ENCODE peak calls at places on chromosomes 13 and 19, in four cellular contexts. I is breast epithelium, Y is endodermal cell, A is tibial nerve. M is an unnamed sample. For H3K4me1, the result is how much of the 10 kb centered on the place peaks cover.

GRCh38 chr13:92954746-92955145 is 271.9 kb upstream of the GPC6 start:
- DNase-seq in I (no peak), Y (no peak), A (no peak), M (no peak)

GRCh38 chr19:51702103-51702753 is 9.1 kb downstream of the SPACA6 start:
- DNase-seq in I (peak), Y (peak), A (peak), M (peak)

GRCh38 chr13:106709509-106709908 is 141.6 kb upstream of the ARGLU1 start:
- DNase-seq in I (no peak), Y (no peak), A (peak), M (no peak)

GRCh38 chr19:53879145-53880037 is 2.6 kb upstream of the PRKCG start:
- DNase-seq in I (peak), Y (peak), A (peak), M (peak)

GRCh38 chr19:28294395-28294794 is 918.6 kb downstream of the UQCRFS1 start:
- DNase-seq in I (no peak), Y (no peak), A (no peak), M (no peak)

GRCh38 chr13:37207646-37208045 is 102.2 kb upstream of the CSNK1A1L start:
- DNase-seq in I (no peak), Y (no peak), A (no peak), M (no peak)

GRCh38 chr13:32225494-32225931 is 89.7 kb downstream of the ZAR1L start:
- DNase-seq in I (no peak), Y (no peak), A (no peak), M (no peak)

GRCh38 chr19:49340069-49340864 is 5.1 kb downstream of the CD37 start:
- DNase-seq in I (peak), Y (peak), A (peak), M (peak)

GRCh38 chr19:40347476-40348124 is 597 bp downstream of the C19orf47 start:
- DNase-seq in I (no peak), Y (no peak), A (no peak), M (no peak)

GRCh38 chr13:95641961-95642621 is 2.4 kb downstream of the DZIP1 start:
- DNase-seq in I (no peak), Y (peak), A (no peak), M (no peak)

GRCh38 chr13:98488736-98489135 is 88.2 kb downstream of the STK24 start:
- DNase-seq in I (no peak), Y (no peak), A (no peak), M (no peak)

GRCh38 chr13:28071424-28071823 is 29.0 kb downstream of the FLT3 start:
- DNase-seq in I (no peak), Y (no peak), A (no peak), M (no peak)

GRCh38 chr19:30570194-30570593 is 198.0 kb downstream of the ZNF536 start:
- DNase-seq in I (no peak), Y (no peak), A (no peak), M (no peak)

GRCh38 chr19:19529783-19530422 is 1.2 kb downstream of the YJEFN3 start:
- DNase-seq in I (no peak), Y (no peak), A (no peak), M (no peak)

GRCh38 chr13:99758465-99759162 is 213.0 kb downstream of the ZIC5 start:
- DNase-seq in I (no peak), Y (no peak), A (no peak), M (no peak)

GRCh38 chr19:3509566-3509989 is 3.5 kb downstream of the FZR1 start:
- DNase-seq in I (no peak), Y (no peak), A (no peak), M (no peak)

GRCh38 chr13:106318941-106319411 is 216.5 kb downstream of the EFNB2 start:
- DNase-seq in I (no peak), Y (peak), A (no peak), M (no peak)

GRCh38 chr13:73914119-73914518 is 220.1 kb downstream of the KLF12 start:
- DNase-seq in I (no peak), Y (no peak), A (no peak), M (no peak)

GRCh38 chr13:40446365-40446764 is 220.1 kb downstream of the FOXO1 start:
- DNase-seq in I (no peak), Y (no peak), A (no peak), M (no peak)

GRCh38 chr13:110575322-110576069 is 14.0 kb upstream of the RAB20 start:
- DNase-seq in I (no peak), Y (peak), A (peak), M (no peak)

GRCh38 chr19:1844536-1845515 is 3.5 kb downstream of the REXO1 start:
- DNase-seq in I (no peak), Y (no peak), A (no peak), M (no peak)

GRCh38 chr13:24168392-24168750 is 7.9 kb downstream of the SPATA13 start:
- DNase-seq in I (no peak), Y (peak), A (no peak), M (no peak)

GRCh38 chr13:110319774-110320509 is 12.9 kb downstream of the COL4A2 start:
- DNase-seq in I (peak), Y (peak), A (no peak), M (no peak)

GRCh38 chr13:44301639-44302015 is 72.0 kb upstream of the SERP2 start:
- DNase-seq in I (no peak), Y (no peak), A (no peak), M (no peak)
- H3K4me1 ChIP-seq in I (under half), Y (under half), A (half or more), M (under half)

GRCh38 chr19:13006431-13007281 is 11.4 kb downstream of the NFIX start:
- DNase-seq in I (no peak), Y (no peak), A (no peak), M (no peak)
- H3K4me1 ChIP-seq in I (half or more), Y (under half), A (half or more), M (half or more)

GRCh38 chr19:32252333-32252669 is 93.1 kb upstream of the ZNF507 start:
- DNase-seq in I (no peak), Y (no peak), A (no peak), M (no peak)
- H3K4me1 ChIP-seq in I (under half), Y (under half), A (under half), M (under half)

GRCh38 chr19:47099576-47100050 is 14.0 kb downstream of the ZC3H4 start:
- DNase-seq in I (no peak), Y (peak), A (no peak), M (no peak)
- H3K4me1 ChIP-seq in I (under half), Y (under half), A (half or more), M (under half)

DNA sequence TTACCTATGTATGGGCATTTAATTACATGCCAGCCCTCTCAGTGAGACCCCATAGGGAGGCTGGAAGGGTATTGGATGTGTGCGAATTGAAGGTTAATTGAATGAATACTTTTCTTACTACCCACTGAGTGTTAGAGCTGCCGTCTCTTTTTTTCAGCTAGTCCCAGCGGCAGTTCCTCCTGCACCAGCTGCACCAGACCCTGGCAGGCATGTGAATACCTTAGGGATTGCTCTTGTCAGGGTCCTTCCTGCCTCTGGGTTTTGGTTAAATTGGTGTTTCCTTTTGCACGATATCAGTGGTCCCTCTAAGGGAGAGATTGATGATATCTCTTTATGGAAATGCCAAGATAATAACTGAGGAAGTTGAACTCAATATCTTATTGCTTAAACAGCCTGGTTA is 9.8 kb upstream of the CXCL17 start:
- DNase-seq in I (no peak), Y (no peak), A (no peak), M (no peak)
- H3K4me1 ChIP-seq in I (under half), Y (under half), A (under half), M (under half)

GRCh38 chr13:55570371-55570770 is 1570.3 kb upstream of the PRR20A start:
- DNase-seq in I (no peak), Y (no peak), A (no peak), M (no peak)

GRCh38 chr13:55567721-55568625 is 1572.7 kb upstream of the PRR20A start:
- DNase-seq in I (no peak), Y (no peak), A (no peak), M (no peak)

GRCh38 chr13:55569514-55569913 is 1571.2 kb upstream of the PRR20A start:
- DNase-seq in I (no peak), Y (no peak), A (no peak), M (no peak)

GRCh38 chr13:55571237-55571867 is 1569.4 kb upstream of the PRR20A start:
- DNase-seq in I (no peak), Y (peak), A (no peak), M (no peak)

GRCh38 chr13:55569082-55569481 is 1571.6 kb upstream of the PRR20A start:
- DNase-seq in I (no peak), Y (no peak), A (no peak), M (no peak)
- H3K4me1 ChIP-seq in I (under half), Y (under half), A (under half), M (under half)

M was measured in prostate gland.